ENCODE peak calls at places on chromosomes 7 and 10, in four cellular contexts. One of them, this sample, is unnamed.

GRCh38 chr7:4210821-4211220 is 471.3 kb upstream of the FOXK1 start:
- DNase-seq in body of pancreas: no peak
- DNase-seq in IMR-90: no peak
- DNase-seq in ovary: no peak
- DNase-seq in this sample: no peak

GRCh38 chr7:41825927-41826480 is 123.1 kb upstream of the INHBA start:
- DNase-seq in body of pancreas: no peak
- DNase-seq in IMR-90: peak; percentile 28
- DNase-seq in ovary: no peak
- DNase-seq in this sample: no peak

GRCh38 chr10:26437637-26438461 is at the start of gene APBB1IP:
- DNase-seq in body of pancreas: peak; percentile 80
- DNase-seq in IMR-90: no peak
- DNase-seq in ovary: peak; percentile 35
- DNase-seq in this sample: peak; percentile 93

GRCh38 chr7:151062399-151063211 is 3.2 kb downstream of the SLC4A2 start:
- DNase-seq in body of pancreas: peak; percentile 96
- DNase-seq in IMR-90: peak; percentile 76
- DNase-seq in ovary: peak; percentile 77
- DNase-seq in this sample: peak; percentile 82

GRCh38 chr7:115249080-115249479 is 327.2 kb downstream of the MDFIC start:
- DNase-seq in body of pancreas: no peak
- DNase-seq in IMR-90: peak; percentile 53
- DNase-seq in ovary: no peak
- DNase-seq in this sample: no peak

GRCh38 chr7:27944626-27945025 is 204.7 kb downstream of the TAX1BP1 start:
- DNase-seq in body of pancreas: no peak
- DNase-seq in IMR-90: no peak
- DNase-seq in ovary: no peak
- DNase-seq in this sample: no peak

GRCh38 chr7:157557263-157557662 is 220.5 kb downstream of the DNAJB6 start:
- DNase-seq in body of pancreas: no peak
- DNase-seq in IMR-90: no peak
- DNase-seq in ovary: no peak
- DNase-seq in this sample: no peak

GRCh38 chr10:82934429-82934828 is 1059.4 kb downstream of the NRG3 start:
- DNase-seq in body of pancreas: no peak
- DNase-seq in IMR-90: no peak
- DNase-seq in ovary: no peak
- DNase-seq in this sample: no peak

GRCh38 chr10:115417585-115418265 is 324.6 kb downstream of the ATRNL1 start:
- DNase-seq in body of pancreas: peak; percentile 36
- DNase-seq in IMR-90: peak; percentile 37
- DNase-seq in ovary: no peak
- DNase-seq in this sample: no peak

GRCh38 chr7:91045626-91046025 is 218.6 kb upstream of the FZD1 start:
- DNase-seq in body of pancreas: no peak
- DNase-seq in IMR-90: no peak
- DNase-seq in ovary: no peak
- DNase-seq in this sample: no peak

GRCh38 chr10:122499491-122499941 is 38.2 kb downstream of the HTRA1 start:
- DNase-seq in body of pancreas: peak; percentile 33
- DNase-seq in IMR-90: peak; percentile 65
- DNase-seq in ovary: no peak
- DNase-seq in this sample: no peak

GRCh38 chr7:157519798-157520244 is 183.0 kb downstream of the DNAJB6 start:
- DNase-seq in body of pancreas: no peak
- DNase-seq in IMR-90: no peak
- DNase-seq in ovary: no peak
- DNase-seq in this sample: peak; percentile 46

GRCh38 chr7:64494912-64495461 is 67.9 kb downstream of the ZNF680 start:
- DNase-seq in body of pancreas: no peak
- DNase-seq in IMR-90: no peak
- DNase-seq in ovary: peak; percentile 62
- DNase-seq in this sample: peak; percentile 69

GRCh38 chr10:3487228-3487627 is 297.8 kb downstream of the KLF6 start:
- DNase-seq in body of pancreas: no peak
- DNase-seq in IMR-90: no peak
- DNase-seq in ovary: no peak
- DNase-seq in this sample: no peak

GRCh38 chr10:3485287-3485686 is 299.7 kb downstream of the KLF6 start:
- DNase-seq in body of pancreas: peak; percentile 42
- DNase-seq in IMR-90: no peak
- DNase-seq in ovary: no peak
- DNase-seq in this sample: no peak

GRCh38 chr10:3482200-3482993 is 302.6 kb downstream of the KLF6 start:
- DNase-seq in body of pancreas: peak; percentile 82
- DNase-seq in IMR-90: peak; percentile 95
- DNase-seq in ovary: no peak
- DNase-seq in this sample: peak; percentile 68

GRCh38 chr10:3486346-3487065 is 298.5 kb downstream of the KLF6 start:
- DNase-seq in body of pancreas: peak; percentile 90
- DNase-seq in IMR-90: peak; percentile 57
- DNase-seq in ovary: no peak
- DNase-seq in this sample: no peak

DNA sequence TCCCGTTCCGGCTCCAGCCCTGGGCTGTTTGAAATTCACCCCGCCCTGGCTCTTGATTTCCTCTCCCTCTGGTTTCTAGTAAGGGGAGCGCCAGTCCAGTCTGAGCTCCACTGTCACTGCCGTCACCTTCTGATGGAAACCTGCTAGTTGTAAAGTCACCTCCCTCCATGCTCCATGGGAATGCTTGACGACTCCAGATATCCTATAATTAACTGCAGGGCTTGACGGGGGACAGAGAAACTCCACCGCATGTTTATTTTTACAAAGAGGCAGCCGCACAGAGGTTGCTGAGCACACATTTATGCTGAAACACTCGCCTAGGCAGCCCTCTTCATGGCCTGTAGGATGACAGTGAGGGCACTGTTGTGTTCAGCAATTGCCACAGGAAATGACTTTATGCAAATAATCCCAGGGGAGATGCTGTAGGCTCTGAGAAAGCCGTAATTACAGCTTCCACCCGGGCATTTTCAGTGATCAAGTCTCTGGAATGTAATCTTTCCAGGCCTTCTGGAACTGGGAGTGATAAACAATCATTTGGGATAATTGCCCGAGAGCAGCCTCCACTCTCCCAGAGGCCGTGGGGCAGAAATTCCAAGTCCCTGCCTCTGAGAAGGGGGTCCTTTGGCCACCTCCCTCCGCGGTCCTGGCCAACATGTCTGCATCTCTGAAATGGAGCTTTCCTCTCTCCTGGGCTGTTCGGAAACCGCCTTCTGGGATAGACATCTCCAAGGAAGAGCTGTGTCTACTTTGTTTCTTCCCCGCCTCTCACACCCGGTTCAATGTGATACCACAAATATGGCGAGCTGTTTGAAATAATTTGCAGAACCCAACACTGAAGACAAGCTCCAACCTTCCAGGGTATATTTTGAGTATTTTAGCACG is 300.5 kb downstream of the KLF6 start:
- DNase-seq in body of pancreas: no peak
- DNase-seq in IMR-90: peak; percentile 73
- DNase-seq in ovary: no peak
- DNase-seq in this sample: no peak
- TF ChIP-seq POLR2A in body of pancreas: no peak
- TF ChIP-seq POLR2A in IMR-90: no peak
- TF ChIP-seq POLR2A in ovary: no peak
- TF ChIP-seq POLR2A in this sample: no peak

GRCh38 chr7:40138973-40139372 is 4.2 kb downstream of the SUGCT start:
- DNase-seq in body of pancreas: no peak
- DNase-seq in IMR-90: no peak
- DNase-seq in ovary: no peak
- DNase-seq in this sample: no peak

GRCh38 chr7:40133561-40134427 is 628 bp downstream of the MPLKIP start:
- DNase-seq in body of pancreas: peak; percentile 11
- DNase-seq in IMR-90: peak; percentile 4
- DNase-seq in ovary: no peak
- DNase-seq in this sample: no peak

GRCh38 chr7:40137563-40137962 is 2.8 kb downstream of the SUGCT start:
- DNase-seq in body of pancreas: no peak
- DNase-seq in IMR-90: no peak
- DNase-seq in ovary: no peak
- DNase-seq in this sample: no peak

DNA sequence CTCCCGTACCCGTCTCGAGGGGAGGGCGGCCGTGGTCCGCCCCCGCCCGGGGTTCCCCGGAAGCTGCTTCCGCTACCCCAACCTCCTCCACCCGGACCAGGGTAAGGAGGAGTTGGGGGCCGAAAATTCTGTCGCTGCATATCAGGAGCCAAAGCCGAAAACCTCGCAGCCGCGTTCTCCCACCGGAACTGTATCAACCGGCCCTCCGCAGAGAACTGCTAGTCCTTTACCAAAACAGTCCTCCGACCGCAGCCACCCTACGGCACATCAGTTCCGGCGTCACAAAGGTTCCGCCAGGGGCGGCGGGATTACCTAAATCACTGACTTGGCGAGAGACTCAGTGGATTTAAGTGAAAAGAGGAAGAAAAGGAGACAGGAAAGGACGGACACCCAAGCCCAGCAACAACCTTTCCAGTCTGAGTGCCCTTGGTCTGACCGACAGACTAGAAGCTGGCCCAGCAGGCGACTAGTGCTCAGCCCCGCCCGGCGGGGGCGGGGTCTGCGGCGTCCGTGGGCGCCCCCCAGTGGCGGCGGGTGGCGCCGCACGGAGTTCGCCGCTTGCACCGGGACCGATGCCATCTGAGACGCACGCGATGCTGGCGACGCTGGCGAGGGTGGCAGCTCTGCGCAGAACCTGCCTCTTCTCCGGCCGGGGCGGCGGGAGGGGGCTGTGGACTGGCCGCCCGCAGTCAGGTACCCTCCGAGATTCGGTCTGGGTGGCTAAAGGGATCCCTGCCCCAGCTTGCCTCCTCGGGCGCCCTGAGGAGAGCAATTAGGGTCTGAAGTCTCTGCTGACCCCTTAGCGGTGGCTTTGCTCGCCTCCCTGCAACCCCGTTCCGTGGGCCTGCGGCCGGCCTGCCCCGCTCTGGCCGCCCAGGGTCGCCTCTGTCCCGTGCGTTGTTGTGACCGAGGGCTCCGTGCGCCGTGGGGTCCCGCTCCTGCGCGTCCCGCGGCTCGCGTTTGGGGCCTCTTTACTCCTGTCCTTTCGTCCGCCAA is at the start of the genes MPLKIP and SUGCT:
- DNase-seq in body of pancreas: peak; percentile 91
- DNase-seq in IMR-90: peak; percentile 87
- DNase-seq in ovary: peak; percentile 89
- DNase-seq in this sample: peak; percentile 87
- TF ChIP-seq POLR2A in body of pancreas: peak; percentile 78
- TF ChIP-seq POLR2A in IMR-90: peak; percentile 59
- TF ChIP-seq POLR2A in ovary: no peak
- TF ChIP-seq POLR2A in this sample: no peak

GRCh38 chr7:99616359-99617186 is at the start of gene ZSCAN25:
- DNase-seq in body of pancreas: peak; percentile 91
- DNase-seq in IMR-90: peak; percentile 92
- DNase-seq in ovary: peak; percentile 92
- DNase-seq in this sample: peak; percentile 91
- TF ChIP-seq POLR2A in body of pancreas: peak; percentile 80
- TF ChIP-seq POLR2A in IMR-90: peak; percentile 72
- TF ChIP-seq POLR2A in ovary: peak; percentile 44
- TF ChIP-seq POLR2A in this sample: peak; percentile 75

GRCh38 chr7:99485094-99485493 is 12.4 kb downstream of the ZNF789 start:
- DNase-seq in body of pancreas: no peak
- DNase-seq in IMR-90: no peak
- DNase-seq in ovary: no peak
- DNase-seq in this sample: no peak
- TF ChIP-seq POLR2A in body of pancreas: no peak
- TF ChIP-seq POLR2A in IMR-90: no peak
- TF ChIP-seq POLR2A in ovary: no peak
- TF ChIP-seq POLR2A in this sample: no peak

DNA sequence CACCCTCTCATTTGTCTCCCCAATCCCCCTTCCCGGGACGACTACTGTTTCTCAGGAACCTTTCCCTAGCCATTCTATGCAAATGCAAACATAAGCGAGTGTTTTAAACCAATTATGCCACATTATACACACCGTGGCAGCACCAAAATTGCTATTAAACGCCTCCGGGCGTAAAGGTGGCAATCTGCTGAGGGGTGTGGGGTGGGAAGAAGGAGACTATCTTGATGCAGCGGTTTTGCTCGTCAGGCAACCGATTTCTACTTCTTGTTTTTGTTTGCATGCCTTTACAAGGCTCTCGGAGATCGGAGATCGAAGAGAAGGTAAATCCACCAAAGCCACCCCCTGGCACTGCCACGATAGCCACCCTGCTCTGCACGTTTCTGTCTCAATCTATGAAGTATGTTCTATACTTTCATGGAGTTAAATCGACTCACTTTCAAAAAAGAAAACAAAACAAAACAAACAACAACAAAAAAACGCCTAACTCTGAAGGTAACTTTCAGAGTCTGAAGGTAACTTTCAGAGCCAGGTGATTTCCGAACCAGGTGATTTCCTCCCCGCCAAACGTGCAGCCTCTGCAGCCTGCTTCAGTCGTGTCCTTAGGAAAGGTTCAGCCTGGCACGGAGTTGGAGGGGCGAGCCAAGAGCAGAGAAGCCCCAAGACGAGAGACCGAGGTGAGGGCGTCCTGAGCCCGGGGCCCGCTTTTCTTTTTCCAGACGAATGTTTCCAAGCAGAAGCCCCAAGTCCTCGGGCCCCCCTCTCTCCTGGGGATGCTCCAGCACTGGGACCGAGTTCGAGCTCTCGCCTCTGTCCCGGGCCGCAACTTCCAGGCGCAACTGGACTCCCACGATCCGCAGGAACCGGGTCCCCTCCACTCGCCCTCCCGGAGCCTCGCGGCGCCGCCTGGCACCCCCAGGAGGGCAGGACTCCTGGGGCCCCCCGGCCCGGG is 45.8 kb upstream of the CDK1 start:
- DNase-seq in body of pancreas: peak; percentile 55
- DNase-seq in IMR-90: no peak
- DNase-seq in ovary: peak; percentile 60
- DNase-seq in this sample: no peak
- TF ChIP-seq POLR2A in body of pancreas: no peak
- TF ChIP-seq POLR2A in IMR-90: no peak
- TF ChIP-seq POLR2A in ovary: no peak
- TF ChIP-seq POLR2A in this sample: no peak

This sample was measured in upper lobe of left lung.